ENCODE peak calls at places on chromosome 21, in six cellular contexts. Q is K562, E is AG09309, Y is dorsolateral prefrontal cortex, B is H9, I is hepatocyte. W is an unnamed sample.

GRCh38 chr21:43719748-43720538 is 1.0 kb downstream of the PDXK start:
- DNase-seq in Q (peak; percentile 36), E (no peak), Y (no peak), B (peak; percentile 34), I (no peak), W (no peak)

GRCh38 chr21:34636961-34637360 is 22.0 kb upstream of the RCAN1 start:
- DNase-seq in Q (no peak), E (no peak), Y (no peak), B (no peak), I (no peak), W (no peak)

GRCh38 chr21:46049890-46050650 is 47.8 kb upstream of the COL6A2 start:
- DNase-seq in Q (no peak), E (no peak), Y (no peak), B (no peak), I (no peak), W (no peak)

GRCh38 chr21:35779690-35780570 is 280.4 kb downstream of the SETD4 start:
- DNase-seq in Q (no peak), E (peak; percentile 77), Y (no peak), B (no peak), I (no peak), W (peak; percentile 51)

GRCh38 chr21:38538353-38538752 is 40.1 kb upstream of the ERG start:
- DNase-seq in Q (no peak), E (no peak), Y (no peak), B (no peak), I (no peak), W (no peak)

GRCh38 chr21:29301703-29302102 is 3.0 kb downstream of the BACH1 start:
- DNase-seq in Q (no peak), E (no peak), Y (no peak), B (no peak), I (no peak), W (no peak)

GRCh38 chr21:28548291-28548690 is 444.4 kb downstream of the LTN1 start:
- DNase-seq in Q (no peak), E (no peak), Y (no peak), B (no peak), I (no peak), W (no peak)

GRCh38 chr21:22758478-22758877 is 1760.3 kb downstream of the NCAM2 start:
- DNase-seq in Q (no peak), E (no peak), Y (no peak), B (no peak), I (no peak), W (no peak)

GRCh38 chr21:18803624-18804023 is 400.0 kb upstream of the TMPRSS15 start:
- DNase-seq in Q (no peak), E (no peak), Y (no peak), B (no peak), I (no peak), W (no peak)

GRCh38 chr21:39314155-39315027 is 959 bp upstream of the BRWD1 start:
- DNase-seq in Q (peak; percentile 71), E (no peak), Y (peak; percentile 68), B (peak; percentile 63), I (peak; percentile 73), W (peak; percentile 70)

GRCh38 chr21:28737671-28738279 is 254.9 kb downstream of the LTN1 start:
- DNase-seq in Q (peak; percentile 3), E (no peak), Y (no peak), B (no peak), I (peak; percentile 57), W (peak; percentile 29)

GRCh38 chr21:39124852-39125251 is 58.4 kb downstream of the PSMG1 start:
- DNase-seq in Q (no peak), E (no peak), Y (no peak), B (no peak), I (no peak), W (no peak)

GRCh38 chr21:42234026-42234425 is 15.1 kb downstream of the ABCG1 start:
- DNase-seq in Q (no peak), E (no peak), Y (no peak), B (no peak), I (no peak), W (no peak)

GRCh38 chr21:26137379-26138060 is 33.0 kb downstream of the APP start:
- DNase-seq in Q (no peak), E (no peak), Y (no peak), B (no peak), I (no peak), W (no peak)

GRCh38 chr21:39377444-39378050 is 28.7 kb upstream of the HMGN1 start:
- DNase-seq in Q (peak; percentile 47), E (no peak), Y (no peak), B (peak; percentile 36), I (no peak), W (no peak)

GRCh38 chr21:35138665-35139381 is 89.7 kb upstream of the RUNX1 start:
- DNase-seq in Q (peak; percentile 78), E (no peak), Y (no peak), B (no peak), I (peak; percentile 17), W (peak; percentile 52)

GRCh38 chr21:35540950-35541632 is 492.0 kb upstream of the RUNX1 start:
- DNase-seq in Q (no peak), E (no peak), Y (no peak), B (no peak), I (no peak), W (no peak)

GRCh38 chr21:43667191-43667904 is 8.0 kb downstream of the RRP1B start:
- DNase-seq in Q (no peak), E (peak; percentile 70), Y (no peak), B (no peak), I (no peak), W (peak; percentile 62)

GRCh38 chr21:46425566-46425965 is 33.1 kb upstream of the DIP2A start:
- DNase-seq in Q (no peak), E (no peak), Y (no peak), B (no peak), I (no peak), W (no peak)

GRCh38 chr21:28439852-28440251 is 552.8 kb downstream of the LTN1 start:
- DNase-seq in Q (no peak), E (no peak), Y (no peak), B (no peak), I (no peak), W (peak; percentile 92)

GRCh38 chr21:35927262-35927661 is 133.1 kb downstream of the SETD4 start:
- DNase-seq in Q (no peak), E (no peak), Y (no peak), B (no peak), I (no peak), W (no peak)

GRCh38 chr21:18661842-18662241 is 258.3 kb upstream of the TMPRSS15 start:
- DNase-seq in Q (no peak), E (no peak), Y (no peak), B (no peak), I (peak; percentile 6), W (no peak)

GRCh38 chr21:32424674-32425073 is 12.2 kb downstream of the EVA1C start:
- DNase-seq in Q (no peak), E (no peak), Y (no peak), B (no peak), I (no peak), W (no peak)

GRCh38 chr21:44006017-44006624 is 6.0 kb upstream of the TRAPPC10 start:
- DNase-seq in Q (no peak), E (peak; percentile 83), Y (no peak), B (no peak), I (peak; percentile 62), W (peak; percentile 95)

GRCh38 chr21:41686664-41687063 is 80.2 kb downstream of the RIPK4 start:
- DNase-seq in Q (no peak), E (no peak), Y (no peak), B (no peak), I (no peak), W (no peak)

GRCh38 chr21:27426196-27426595 is 459.3 kb upstream of the ADAMTS5 start:
- DNase-seq in Q (no peak), E (no peak), Y (no peak), B (no peak), I (no peak), W (no peak)

GRCh38 chr21:18477059-18477458 is 73.5 kb upstream of the TMPRSS15 start:
- DNase-seq in Q (no peak), E (no peak), Y (no peak), B (no peak), I (no peak), W (no peak)

GRCh38 chr21:40850071-40850470 is 3.1 kb upstream of the DSCAM start:
- DNase-seq in Q (no peak), E (no peak), Y (no peak), B (no peak), I (no peak), W (no peak)

GRCh38 chr21:21246007-21246406 is 247.8 kb downstream of the NCAM2 start:
- DNase-seq in Q (no peak), E (no peak), Y (no peak), B (no peak), I (no peak), W (no peak)

GRCh38 chr21:25464275-25464674 is 143.0 kb downstream of the MRPL39 start:
- DNase-seq in Q (no peak), E (no peak), Y (no peak), B (no peak), I (no peak), W (no peak)

GRCh38 chr21:39159342-39160063 is 23.7 kb downstream of the PSMG1 start:
- DNase-seq in Q (no peak), E (no peak), Y (no peak), B (no peak), I (no peak), W (peak; percentile 96)

GRCh38 chr21:17045214-17045835 is 467.5 kb upstream of the CXADR start:
- DNase-seq in Q (peak; percentile 0), E (no peak), Y (no peak), B (no peak), I (peak; percentile 11), W (peak; percentile 14)
- TF ChIP-seq CTCF in Q (no peak), E (peak; percentile 41), Y (peak; percentile 45), B (peak; percentile 65), I (peak; percentile 50), W (peak; percentile 30)

GRCh38 chr21:16279658-16280581 is 550.1 kb downstream of the USP25 start:
- DNase-seq in Q (no peak), E (peak; percentile 16), Y (peak; percentile 55), B (no peak), I (peak; percentile 33), W (peak; percentile 58)
- TF ChIP-seq CTCF in Q (no peak), E (peak; percentile 3), Y (no peak), B (no peak), I (no peak), W (no peak)

GRCh38 chr21:37220981-37221664 is 46.0 kb downstream of the VPS26C start:
- DNase-seq in Q (peak; percentile 94), E (peak; percentile 46), Y (peak; percentile 96), B (peak; percentile 89), I (peak; percentile 83), W (peak; percentile 91)
- TF ChIP-seq CTCF in Q (peak; percentile 49), E (peak; percentile 36), Y (peak; percentile 74), B (no peak), I (peak; percentile 32), W (peak; percentile 1)

GRCh38 chr21:45011911-45012660 is 62.3 kb upstream of the ADARB1 start:
- DNase-seq in Q (no peak), E (peak; percentile 64), Y (no peak), B (peak; percentile 92), I (peak; percentile 93), W (peak; percentile 88)

GRCh38 chr21:45011426-45011825 is 63.0 kb upstream of the ADARB1 start:
- DNase-seq in Q (no peak), E (no peak), Y (no peak), B (no peak), I (no peak), W (no peak)

GRCh38 chr21:45010860-45011259 is 63.5 kb upstream of the ADARB1 start:
- DNase-seq in Q (no peak), E (no peak), Y (no peak), B (no peak), I (no peak), W (no peak)

GRCh38 chr21:45013271-45013841 is 61.0 kb upstream of the ADARB1 start:
- DNase-seq in Q (peak; percentile 32), E (no peak), Y (no peak), B (peak; percentile 73), I (peak; percentile 77), W (no peak)

GRCh38 chr21:45012661-45013270 is 61.6 kb upstream of the ADARB1 start:
- DNase-seq in Q (no peak), E (no peak), Y (no peak), B (peak; percentile 90), I (peak; percentile 81), W (no peak)
- TF ChIP-seq CTCF in Q (no peak), E (no peak), Y (no peak), B (no peak), I (no peak), W (no peak)

W was measured in fibroblast of villous mesenchyme.